ENCODE peak calls at places on chromosomes 6 and 20, in five cellular contexts. N is trophoblast cell, C is neuronal stem cell, K is IMR-90, H is mesenchymal stem cell. U is an unnamed sample.

GRCh38 chr6:32627831-32628230 is 9.4 kb upstream of the HLA-DQA1 start:
- DNase-seq in N (peak), C (no peak), K (peak), H (peak), U (no peak)

GRCh38 chr6:16635810-16636602 is 125.3 kb downstream of the ATXN1 start:
- DNase-seq in N (peak), C (no peak), K (peak), H (peak), U (peak)

GRCh38 chr20:10619427-10619826 is 54.4 kb downstream of the JAG1 start:
- DNase-seq in N (no peak), C (no peak), K (peak), H (peak), U (peak)

GRCh38 chr6:84536914-84537638 is 227.3 kb downstream of the TBX18 start:
- DNase-seq in N (no peak), C (no peak), K (no peak), H (no peak), U (peak)

GRCh38 chr20:2109425-2110210 is 8.0 kb downstream of the STK35 start:
- DNase-seq in N (no peak), C (no peak), K (no peak), H (peak), U (no peak)

GRCh38 chr6:119215885-119216590 is 133.5 kb downstream of the MAN1A1 start:
- DNase-seq in N (no peak), C (no peak), K (no peak), H (no peak), U (peak)

GRCh38 chr6:16799279-16800193 is 38.3 kb upstream of the ATXN1 start:
- DNase-seq in N (peak), C (no peak), K (peak), H (peak), U (no peak)

GRCh38 chr6:55643868-55644267 is 64.9 kb upstream of the HMGCLL1 start:
- DNase-seq in N (no peak), C (no peak), K (peak), H (peak), U (no peak)

GRCh38 chr6:52707963-52708680 is 37.2 kb downstream of the TMEM14A start:
- DNase-seq in N (no peak), C (no peak), K (no peak), H (no peak), U (no peak)

GRCh38 chr20:16263582-16263981 is 309.7 kb downstream of the KIF16B start:
- DNase-seq in N (no peak), C (no peak), K (no peak), H (no peak), U (no peak)

GRCh38 chr6:34484899-34485298 is 19.0 kb downstream of the PACSIN1 start:
- DNase-seq in N (no peak), C (no peak), K (no peak), H (no peak), U (peak)

GRCh38 chr20:15227102-15227501 is 889.7 kb upstream of the FLRT3 start:
- DNase-seq in N (no peak), C (no peak), K (no peak), H (no peak), U (no peak)

GRCh38 chr6:141401851-141402250 is 730.9 kb upstream of the GJE1 start:
- DNase-seq in N (no peak), C (no peak), K (no peak), H (no peak), U (no peak)

DNA sequence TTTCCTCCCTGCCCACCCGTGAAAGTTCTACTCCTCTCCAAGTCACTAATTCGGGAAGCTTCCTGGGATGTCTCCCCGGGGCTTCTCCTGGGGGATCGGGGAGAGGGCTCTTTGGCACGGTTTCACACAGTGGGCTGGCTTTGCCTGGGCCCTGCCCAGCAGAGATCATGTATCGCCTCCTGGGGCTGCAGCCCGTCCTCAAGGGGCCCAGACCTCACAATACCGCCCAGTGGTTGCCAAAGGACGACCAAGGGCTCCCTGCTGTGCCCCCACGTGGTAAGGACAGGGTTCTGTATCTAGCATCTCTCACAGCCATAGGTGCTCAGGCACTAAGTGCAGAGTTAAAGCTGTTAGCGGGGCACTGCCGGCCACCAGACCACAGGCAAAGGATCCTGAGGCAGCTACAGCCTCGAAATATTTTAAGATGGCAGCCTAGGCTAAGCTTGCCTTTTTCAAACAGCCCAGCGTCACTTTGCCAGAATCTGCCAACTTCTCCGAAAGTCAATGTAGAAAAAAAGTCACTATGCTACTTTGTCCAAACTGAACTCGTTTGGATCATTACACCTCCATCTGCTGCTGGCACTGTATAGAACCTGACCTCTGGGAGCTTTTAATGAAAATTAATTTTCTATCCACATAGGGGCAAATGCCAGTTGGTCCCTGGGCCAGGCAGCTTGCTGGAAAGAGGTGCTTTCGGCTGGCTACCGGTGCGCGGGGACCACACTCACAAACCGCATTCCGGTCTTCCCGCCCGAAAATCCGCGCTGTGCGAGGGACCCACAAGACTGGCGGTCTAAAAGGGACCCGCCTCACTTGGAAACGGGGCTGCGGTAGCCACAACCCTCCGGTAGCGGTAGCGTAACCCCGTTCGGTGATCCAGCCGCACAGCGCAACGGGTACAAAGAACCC is 1.3 kb upstream of the NNAT start:
- DNase-seq in N (no peak), C (no peak), K (no peak), H (peak), U (peak)
- H4K8ac ChIP-seq in N (no peak), C (no peak), K (no peak), H (no peak), U (no peak)

GRCh38 chr6:68087399-68088133 is 547.5 kb upstream of the ADGRB3 start:
- DNase-seq in N (no peak), C (no peak), K (no peak), H (peak), U (no peak)
- H4K8ac ChIP-seq in N (no peak), C (no peak), K (no peak), H (peak), U (no peak)

GRCh38 chr6:170021579-170021978 is 269.3 kb downstream of the DLL1 start:
- DNase-seq in N (no peak), C (no peak), K (no peak), H (no peak), U (no peak)

GRCh38 chr6:170024940-170025339 is 265.9 kb downstream of the DLL1 start:
- DNase-seq in N (no peak), C (no peak), K (peak), H (peak), U (no peak)

GRCh38 chr6:170023620-170024521 is 267.0 kb downstream of the DLL1 start:
- DNase-seq in N (no peak), C (no peak), K (no peak), H (no peak), U (no peak)

GRCh38 chr6:170022291-170022722 is 268.6 kb downstream of the DLL1 start:
- DNase-seq in N (no peak), C (no peak), K (no peak), H (no peak), U (no peak)

GRCh38 chr6:170022827-170023619 is 267.9 kb downstream of the DLL1 start:
- DNase-seq in N (no peak), C (no peak), K (no peak), H (no peak), U (no peak)
- H4K8ac ChIP-seq in N (no peak), C (peak), K (no peak), H (no peak), U (no peak)

GRCh38 chr6:35920793-35921732 is at the start of gene SRPK1:
- DNase-seq in N (peak), C (peak), K (peak), H (peak), U (peak)
- H4K8ac ChIP-seq in N (peak), C (no peak), K (peak), H (peak), U (no peak)

GRCh38 chr20:32524871-32525501 is 60.1 kb downstream of the NOL4L start:
- DNase-seq in N (no peak), C (no peak), K (no peak), H (no peak), U (no peak)
- H4K8ac ChIP-seq in N (no peak), C (no peak), K (no peak), H (peak), U (no peak)

GRCh38 chr6:89353702-89354392 is 1.3 kb upstream of the UBE2J1 start:
- DNase-seq in N (no peak), C (peak), K (no peak), H (no peak), U (no peak)

GRCh38 chr6:89355511-89356185 is 3.1 kb upstream of the UBE2J1 start:
- DNase-seq in N (no peak), C (no peak), K (no peak), H (no peak), U (no peak)

GRCh38 chr6:89351632-89352328 is 742 bp downstream of the UBE2J1 start:
- DNase-seq in N (no peak), C (no peak), K (no peak), H (peak), U (no peak)

GRCh38 chr6:89352329-89353117 is at the start of gene UBE2J1:
- DNase-seq in N (peak), C (peak), K (peak), H (peak), U (peak)

GRCh38 chr6:89353118-89353556 is 615 bp upstream of the UBE2J1 start:
- DNase-seq in N (no peak), C (no peak), K (no peak), H (no peak), U (no peak)
- H4K8ac ChIP-seq in N (peak), C (no peak), K (peak), H (peak), U (no peak)

U was measured in mesendoderm.